ENCODE peak calls at places on chromosomes 1 and 21, in six cellular contexts. S is neural progenitor cell, J is IMR-90, P is astrocyte, B is ovary, V is cardiac muscle cell. X is an unnamed sample.

GRCh38 chr1:152190589-152190988 is 31.6 kb upstream of the RPTN start:
- DNase-seq in S (no peak), J (peak; percentile 5), P (peak; percentile 14), B (no peak), V (no peak), X (peak; percentile 68)

GRCh38 chr1:107953551-107953950 is 11.4 kb downstream of the VAV3 start:
- DNase-seq in S (no peak), J (no peak), P (no peak), B (no peak), V (no peak), X (no peak)

GRCh38 chr1:202965441-202965821 is 1.6 kb downstream of the CYB5R1 start:
- DNase-seq in S (no peak), J (no peak), P (no peak), B (no peak), V (no peak), X (no peak)

GRCh38 chr1:94258873-94259331 is 21.5 kb upstream of the ARHGAP29 start:
- DNase-seq in S (no peak), J (peak; percentile 92), P (peak; percentile 98), B (no peak), V (no peak), X (peak; percentile 98)

GRCh38 chr1:77605246-77606026 is 77.0 kb downstream of the ZZZ3 start:
- DNase-seq in S (no peak), J (peak; percentile 38), P (peak; percentile 77), B (peak; percentile 20), V (no peak), X (peak; percentile 72)

GRCh38 chr1:168892945-168893344 is 163.9 kb upstream of the DPT start:
- DNase-seq in S (no peak), J (no peak), P (no peak), B (no peak), V (no peak), X (peak; percentile 25)

GRCh38 chr1:51733793-51734522 is 117.1 kb downstream of the OSBPL9 start:
- DNase-seq in S (no peak), J (no peak), P (no peak), B (no peak), V (no peak), X (peak; percentile 10)

GRCh38 chr21:34877485-34878128 is 171.5 kb downstream of the RUNX1 start:
- DNase-seq in S (no peak), J (no peak), P (no peak), B (no peak), V (no peak), X (no peak)

GRCh38 chr1:224525411-224526040 is 90.6 kb upstream of the CNIH3 start:
- DNase-seq in S (no peak), J (peak; percentile 39), P (peak; percentile 81), B (no peak), V (no peak), X (peak; percentile 83)

GRCh38 chr1:70499695-70500094 is 88.6 kb downstream of the CTH start:
- DNase-seq in S (no peak), J (no peak), P (no peak), B (no peak), V (no peak), X (no peak)

GRCh38 chr21:16424331-16424749 is 694.6 kb downstream of the USP25 start:
- DNase-seq in S (no peak), J (no peak), P (peak; percentile 69), B (no peak), V (no peak), X (peak; percentile 74)

GRCh38 chr1:246725191-246725590 is 982 bp downstream of the SCCPDH start:
- DNase-seq in S (no peak), J (no peak), P (no peak), B (no peak), V (no peak), X (no peak)

GRCh38 chr1:31064685-31065309 is 720 bp downstream of the PUM1 start:
- DNase-seq in S (no peak), J (peak; percentile 17), P (peak; percentile 12), B (no peak), V (no peak), X (no peak)

GRCh38 chr21:44855572-44855971 is 17.9 kb downstream of the PTTG1IP start:
- DNase-seq in S (no peak), J (no peak), P (no peak), B (no peak), V (no peak), X (no peak)

GRCh38 chr1:200483491-200484143 is 73.8 kb upstream of the ZNF281 start:
- DNase-seq in S (peak; percentile 26), J (peak; percentile 100), P (peak; percentile 100), B (no peak), V (peak; percentile 8), X (peak; percentile 99)

GRCh38 chr1:147849097-147849873 is 53.3 kb upstream of the GJA8 start:
- DNase-seq in S (no peak), J (peak; percentile 30), P (no peak), B (no peak), V (no peak), X (peak; percentile 40)

GRCh38 chr1:71667224-71667623 is 586.4 kb upstream of the ZRANB2 start:
- DNase-seq in S (no peak), J (peak; percentile 25), P (peak; percentile 24), B (no peak), V (no peak), X (peak; percentile 57)

GRCh38 chr1:181409981-181410380 is 73.3 kb upstream of the CACNA1E start:
- DNase-seq in S (no peak), J (no peak), P (no peak), B (no peak), V (no peak), X (no peak)

GRCh38 chr1:214386747-214387146 is 105.8 kb downstream of the SMYD2 start:
- DNase-seq in S (no peak), J (peak; percentile 42), P (peak; percentile 87), B (no peak), V (no peak), X (no peak)

GRCh38 chr1:218585565-218586184 is 240.5 kb downstream of the TGFB2 start:
- DNase-seq in S (peak; percentile 88), J (peak; percentile 86), P (peak; percentile 79), B (no peak), V (peak; percentile 87), X (peak; percentile 75)

GRCh38 chr1:1123581-1124507 is 8.0 kb upstream of the C1orf159 start:
- DNase-seq in S (no peak), J (peak; percentile 15), P (no peak), B (no peak), V (no peak), X (peak; percentile 24)

GRCh38 chr21:28317177-28317950 is 675.3 kb downstream of the LTN1 start:
- DNase-seq in S (no peak), J (no peak), P (no peak), B (no peak), V (no peak), X (peak; percentile 62)

GRCh38 chr1:70290248-70290647 is 64.3 kb downstream of the ANKRD13C start:
- DNase-seq in S (no peak), J (peak; percentile 71), P (peak; percentile 23), B (no peak), V (no peak), X (peak; percentile 41)

GRCh38 chr1:111164151-111164550 is 24.1 kb downstream of the CEPT1 start:
- DNase-seq in S (no peak), J (no peak), P (no peak), B (no peak), V (no peak), X (no peak)

GRCh38 chr1:59323879-59324278 is 27.0 kb downstream of the FGGY start:
- DNase-seq in S (no peak), J (peak; percentile 36), P (no peak), B (no peak), V (no peak), X (no peak)

GRCh38 chr1:54716299-54717047 is 812 bp downstream of the TTC4 start:
- DNase-seq in S (no peak), J (peak; percentile 81), P (peak; percentile 73), B (no peak), V (no peak), X (peak; percentile 61)

GRCh38 chr1:221040716-221041275 is 161.6 kb downstream of the HLX start:
- DNase-seq in S (no peak), J (no peak), P (no peak), B (no peak), V (no peak), X (peak; percentile 18)

GRCh38 chr1:7171574-7171973 is 386.3 kb downstream of the CAMTA1 start:
- DNase-seq in S (no peak), J (no peak), P (no peak), B (no peak), V (no peak), X (no peak)

GRCh38 chr1:44076093-44076492 is 42.5 kb upstream of the KLF17 start:
- DNase-seq in S (no peak), J (no peak), P (peak; percentile 72), B (no peak), V (no peak), X (peak; percentile 35)

GRCh38 chr1:23914921-23915320 is 1.8 kb upstream of the CNR2 start:
- DNase-seq in S (no peak), J (no peak), P (no peak), B (no peak), V (no peak), X (no peak)

GRCh38 chr1:1063945-1064831 is 9.9 kb downstream of the RNF223 start:
- DNase-seq in S (peak; percentile 83), J (peak; percentile 94), P (peak; percentile 80), B (peak; percentile 64), V (peak; percentile 71), X (peak; percentile 65)

GRCh38 chr1:21439345-21439720 is 604 bp upstream of the NBPF3 start:
- DNase-seq in S (no peak), J (no peak), P (no peak), B (no peak), V (no peak), X (no peak)
- H3K4me3 ChIP-seq in S (peak overlapping the region; percentile 52), J (peak overlapping the region; percentile 86), P (peak overlapping the region; percentile 89), B (peak overlapping the region; percentile 70), V (peak overlapping the region; percentile 80), X (peak overlapping the region; percentile 85)

DNA sequence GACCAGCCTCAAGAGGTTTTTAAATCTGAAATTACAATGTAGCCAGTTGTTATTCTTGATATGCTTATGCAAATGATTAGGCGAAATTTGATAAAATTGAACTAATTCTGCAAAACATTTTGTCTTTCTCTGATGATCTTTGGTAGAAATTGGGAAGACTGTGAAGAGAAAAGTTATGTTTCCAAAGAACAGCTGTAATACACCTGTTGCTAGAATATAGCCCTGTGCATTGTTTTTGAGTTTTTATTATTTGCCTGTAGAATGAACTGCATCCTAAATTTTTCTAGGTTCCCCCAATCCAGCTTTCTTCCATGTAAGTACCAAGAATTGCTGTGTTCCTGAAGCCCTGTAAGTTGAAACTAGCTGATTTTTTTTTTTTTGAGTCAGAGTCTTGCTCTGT is 81.5 kb upstream of the RHOU start:
- DNase-seq in S (no peak), J (no peak), P (no peak), B (no peak), V (no peak), X (no peak)
- TF ChIP-seq CTCF in S (no peak), J (no peak), P (no peak), B (no peak), V (no peak), X (no peak)

GRCh38 chr1:40818264-40818961 is 34.8 kb downstream of the KCNQ4 start:
- DNase-seq in S (peak; percentile 92), J (no peak), P (no peak), B (peak; percentile 52), V (peak; percentile 69), X (no peak)
- H3K4me3 ChIP-seq in S (peak overlapping the region; percentile 51), J (peak overlapping the region; percentile 41), P (peak overlapping the region; percentile 33), B (no peak overlapping the region), V (peak overlapping the region; percentile 33), X (peak overlapping the region; percentile 39)

GRCh38 chr1:165408518-165408917 is 36.4 kb downstream of the RXRG start:
- DNase-seq in S (peak; percentile 75), J (peak; percentile 37), P (peak; percentile 6), B (no peak), V (peak; percentile 67), X (peak; percentile 49)
- TF ChIP-seq CTCF in S (peak; percentile 60), J (peak; percentile 19), P (peak; percentile 23), B (no peak), V (peak; percentile 34), X (peak; percentile 27)

GRCh38 chr1:159040206-159040605 is 30.5 kb downstream of the IFI16 start:
- DNase-seq in S (no peak), J (peak; percentile 84), P (peak; percentile 81), B (no peak), V (no peak), X (peak; percentile 77)
- H3K4me3 ChIP-seq in S (no peak overlapping the region), J (no peak overlapping the region), P (no peak overlapping the region), B (no peak overlapping the region), V (no peak overlapping the region), X (no peak overlapping the region)